ENCODE peak calls at places on chromosomes 13 and 19, in six cellular contexts. T is skeletal muscle cell, R is left ventricle myocardium inferior, C is fibroblast of lung, G is GM06990, B is AG10803. E is an unnamed sample.

GRCh38 chr19:43820098-43820860 is 6.8 kb upstream of the ZNF283 start:
- DNase-seq in G (no peak), C (peak; percentile 66), R (peak; percentile 54), B (peak; percentile 43), T (no peak), E (no peak)

GRCh38 chr19:43809762-43810696 is 7.8 kb upstream of the LYPD5 start:
- DNase-seq in G (peak; percentile 34), C (peak; percentile 80), B (peak; percentile 67), T (no peak), R (no peak), E (peak; percentile 40)

GRCh38 chr13:82480415-82480814 is 1401.9 kb downstream of the SLITRK1 start:
- DNase-seq in G (no peak), T (no peak), B (no peak), R (no peak), C (no peak), E (no peak)

GRCh38 chr19:575527-576506 is 3.4 kb downstream of the BSG start:
- DNase-seq in C (peak; percentile 52), B (peak; percentile 45), T (no peak), R (peak; percentile 81), G (no peak), E (no peak)

GRCh38 chr19:3982701-3983541 is 2.3 kb downstream of the EEF2 start:
- DNase-seq in C (peak; percentile 55), R (no peak), B (peak; percentile 58), G (no peak), T (no peak), E (no peak)

GRCh38 chr19:41999071-41999877 is 5.2 kb upstream of the ATP1A3 start:
- DNase-seq in G (no peak), R (no peak), B (no peak), C (no peak), T (no peak), E (no peak)

GRCh38 chr19:53521373-53522202 is 16.4 kb upstream of the ZNF331 start:
- DNase-seq in B (no peak), G (no peak), C (no peak), R (no peak), T (no peak), E (no peak)

GRCh38 chr19:29366757-29367156 is 153.8 kb upstream of the UQCRFS1 start:
- DNase-seq in C (no peak), R (no peak), B (no peak), G (no peak), T (no peak), E (no peak)

GRCh38 chr13:36533806-36534205 is 101.5 kb downstream of the CCNA1 start:
- DNase-seq in G (no peak), C (no peak), T (no peak), B (no peak), R (no peak), E (no peak)

GRCh38 chr19:47776568-47776967 is 1.9 kb upstream of the SELENOW start:
- DNase-seq in G (no peak), T (no peak), C (no peak), R (no peak), B (no peak), E (no peak)

GRCh38 chr19:18499055-18499775 is 22.7 kb downstream of the ELL start:
- DNase-seq in B (no peak), R (no peak), T (no peak), G (no peak), C (no peak), E (no peak)

GRCh38 chr13:91220872-91221271 is 126.6 kb upstream of the MIR17HG start:
- DNase-seq in B (no peak), T (no peak), R (no peak), G (no peak), C (no peak), E (no peak)

GRCh38 chr19:37594982-37595382 is 306 bp downstream of the ZNF540 start:
- DNase-seq in G (no peak), R (peak; percentile 66), C (no peak), T (peak; percentile 10), B (peak; percentile 44), E (peak; percentile 8)

GRCh38 chr13:77378662-77379061 is 51.8 kb upstream of the MYCBP2 start:
- DNase-seq in B (no peak), C (no peak), R (no peak), G (no peak), T (no peak), E (no peak)

GRCh38 chr13:42996584-42996983 is 4.5 kb upstream of the EPSTI1 start:
- DNase-seq in C (peak; percentile 84), T (peak; percentile 93), G (peak; percentile 44), B (peak; percentile 94), R (no peak), E (no peak)

GRCh38 chr13:113098163-113098732 is 7.3 kb upstream of the F7 start:
- DNase-seq in C (peak; percentile 37), R (no peak), B (peak; percentile 56), T (peak; percentile 46), G (no peak), E (no peak)

GRCh38 chr19:55619264-55619663 is 5.1 kb downstream of the ZNF784 start:
- DNase-seq in R (no peak), C (peak; percentile 80), B (peak; percentile 80), T (no peak), G (no peak), E (no peak)

GRCh38 chr13:63010072-63010658 is 1594.5 kb upstream of the PCDH20 start:
- DNase-seq in C (no peak), R (no peak), T (no peak), G (no peak), B (no peak), E (no peak)

GRCh38 chr13:67023088-67023893 is 206.8 kb downstream of the PCDH9 start:
- DNase-seq in R (no peak), B (peak; percentile 49), T (peak; percentile 81), G (no peak), C (peak; percentile 88), E (peak; percentile 99)

GRCh38 chr19:3285647-3286176 is 61.3 kb downstream of the CELF5 start:
- DNase-seq in T (no peak), C (peak; percentile 35), R (no peak), B (no peak), G (peak; percentile 38), E (no peak)

GRCh38 chr13:80141114-80141849 is 199.6 kb downstream of the SPRY2 start:
- DNase-seq in B (peak; percentile 64), G (no peak), T (peak; percentile 75), C (peak; percentile 63), R (peak; percentile 68), E (peak; percentile 90)

GRCh38 chr19:52585101-52585500 is 15.0 kb downstream of the ZNF701 start:
- DNase-seq in T (no peak), G (no peak), B (no peak), C (peak; percentile 5), R (no peak), E (no peak)

GRCh38 chr19:4539697-4540581 is at the start of gene LRG1:
- DNase-seq in R (no peak), C (no peak), T (no peak), B (no peak), G (peak; percentile 49), E (no peak)

GRCh38 chr19:16106121-16106520 is 5.6 kb upstream of the RAB8A start:
- DNase-seq in G (no peak), C (peak; percentile 39), B (peak; percentile 33), T (no peak), R (no peak), E (no peak)

GRCh38 chr13:57633141-57633949 is 1.8 kb downstream of the PCDH17 start:
- DNase-seq in C (peak; percentile 30), B (no peak), G (no peak), T (no peak), R (peak; percentile 77), E (no peak)

GRCh38 chr13:113410472-113411201 is 42.7 kb downstream of the ADPRHL1 start:
- DNase-seq in G (no peak), C (peak; percentile 91), B (peak; percentile 78), R (no peak), T (peak; percentile 79), E (peak; percentile 37)

GRCh38 chr19:31340059-31341025 is 8.9 kb downstream of the TSHZ3 start:
- DNase-seq in C (peak; percentile 59), T (no peak), R (no peak), G (no peak), B (peak; percentile 93), E (peak; percentile 60)

GRCh38 chr13:50714886-50715285 is 128.6 kb downstream of the DLEU7 start:
- DNase-seq in T (no peak), R (no peak), B (no peak), G (no peak), C (no peak), E (no peak)
- H3K4me3 ChIP-seq in T (no peak overlapping the region), R (no peak overlapping the region), B (no peak overlapping the region), G (no peak overlapping the region), C (no peak overlapping the region), E (no peak overlapping the region)

GRCh38 chr19:54572696-54573311 is 786 bp upstream of the LILRA2 start:
- DNase-seq in B (no peak), G (no peak), R (peak; percentile 43), T (no peak), C (no peak), E (no peak)
- H3K4me3 ChIP-seq in B (no peak overlapping the region), G (no peak overlapping the region), R (peak overlapping the region; percentile 32), T (no peak overlapping the region), C (no peak overlapping the region), E (no peak overlapping the region)

GRCh38 chr19:5851302-5851701 is at the start of gene FUT3:
- DNase-seq in C (no peak), R (no peak), G (no peak), T (no peak), B (no peak), E (no peak)

GRCh38 chr19:5850189-5850588 is 1.1 kb downstream of the FUT3 start:
- DNase-seq in T (no peak), R (no peak), B (no peak), G (no peak), C (no peak), E (no peak)

DNA sequence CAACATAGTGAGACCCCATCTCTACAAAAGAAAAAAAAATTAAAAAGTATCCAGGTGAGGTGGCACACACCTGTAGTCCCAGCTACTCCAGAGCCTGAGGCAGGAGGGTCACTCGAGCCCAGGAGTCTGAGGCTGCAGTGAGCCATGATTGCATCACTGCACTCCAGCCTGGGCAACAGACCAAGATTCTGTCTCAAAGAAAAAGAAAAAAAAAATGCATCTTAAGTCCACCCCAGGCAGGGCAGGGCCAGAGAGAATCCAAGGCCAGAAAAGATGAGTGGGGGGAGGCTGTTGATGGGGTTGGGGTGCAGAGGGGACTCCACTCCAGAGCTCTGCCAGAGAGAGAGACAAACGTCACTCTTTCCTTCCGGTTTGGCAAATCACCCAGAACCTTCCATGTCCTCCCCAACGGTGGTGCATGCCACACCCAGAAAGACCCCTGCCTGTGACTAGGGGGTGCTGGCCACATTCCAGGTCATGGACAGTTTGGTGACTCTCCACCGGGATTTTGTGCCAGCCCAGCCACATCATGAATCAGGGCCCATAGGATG is 431 bp downstream of the FUT3 start:
- DNase-seq in B (peak; percentile 56), T (no peak), C (peak; percentile 71), G (no peak), R (no peak), E (peak; percentile 23)
- H3K4me3 ChIP-seq in B (no peak overlapping the region), T (no peak overlapping the region), C (no peak overlapping the region), G (no peak overlapping the region), R (no peak overlapping the region), E (no peak overlapping the region)

GRCh38 chr13:26760835-26761582 is 423 bp upstream of the GPR12 start:
- DNase-seq in G (no peak), R (no peak), B (no peak), C (no peak), T (no peak), E (no peak)
- H3K4me3 ChIP-seq in G (no peak overlapping the region), R (peak overlapping the region; percentile 61), B (no peak overlapping the region), C (no peak overlapping the region), T (no peak overlapping the region), E (no peak overlapping the region)